ENCODE peak calls at places on chromosome 21, in four cellular contexts. X, O, M and G are unnamed samples.
A peak's percentile ranks its signal among the peaks of the same experiment; 100 is the strongest.

GRCh38 chr21:20377250-20377649 is 621.0 kb upstream of the NCAM2 start:
- DNase-seq in X (no peak), O (no peak), M (no peak), G (no peak)

GRCh38 chr21:16279658-16280581 is 550.1 kb downstream of the USP25 start:
- DNase-seq in X (no peak), O (peak; percentile 8), M (peak; percentile 61), G (no peak)

GRCh38 chr21:40567511-40567910 is 279.4 kb downstream of the DSCAM start:
- DNase-seq in X (no peak), O (no peak), M (no peak), G (no peak)

GRCh38 chr21:36079010-36079649 is 9.3 kb downstream of the CBR1 start:
- DNase-seq in X (no peak), O (no peak), M (no peak), G (peak; percentile 37)

GRCh38 chr21:25733859-25734653 is 648 bp downstream of the ATP5PF start:
- DNase-seq in X (no peak), O (no peak), M (peak; percentile 31), G (peak; percentile 22)

GRCh38 chr21:40516336-40516735 is 330.6 kb downstream of the DSCAM start:
- DNase-seq in X (no peak), O (no peak), M (no peak), G (no peak)

GRCh38 chr21:41993744-41994143 is 16.4 kb downstream of the ZBTB21 start:
- DNase-seq in X (no peak), O (peak; percentile 81), M (peak; percentile 71), G (no peak)

GRCh38 chr21:34807881-34808568 is 139.2 kb downstream of the CLIC6 start:
- DNase-seq in X (peak; percentile 65), O (peak; percentile 81), M (peak; percentile 96), G (peak; percentile 76)

GRCh38 chr21:39694750-39695149 is 50.2 kb upstream of the IGSF5 start:
- DNase-seq in X (no peak), O (no peak), M (no peak), G (no peak)

GRCh38 chr21:35059742-35060141 is 10.6 kb upstream of the RUNX1 start:
- DNase-seq in X (no peak), O (no peak), M (no peak), G (no peak)

GRCh38 chr21:31133243-31133830 is 95.1 kb upstream of the KRTAP19-8 start:
- DNase-seq in X (no peak), O (no peak), M (no peak), G (no peak)

DNA sequence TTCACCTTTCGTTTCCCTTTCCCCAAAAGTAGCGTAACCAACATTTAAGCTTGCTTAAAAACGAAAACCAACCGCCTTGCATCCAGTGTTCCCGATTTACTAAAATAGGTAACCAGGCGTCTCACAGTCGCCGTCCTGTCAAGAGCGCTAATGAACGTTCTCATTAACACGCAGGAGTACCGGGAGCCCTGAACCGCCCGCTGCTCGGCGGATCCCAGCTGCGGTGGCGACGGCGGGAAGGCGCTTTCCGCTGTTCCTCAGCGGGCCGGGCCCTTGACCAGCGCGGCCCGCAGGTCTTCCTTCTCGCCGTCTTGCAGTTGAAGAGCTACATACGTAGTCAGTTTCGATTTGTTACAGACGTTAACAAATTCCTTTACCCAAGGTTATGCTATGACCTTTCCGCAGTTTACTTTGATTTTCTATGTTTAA is 2.0 kb downstream of the OLIG1 start:
- DNase-seq in X (no peak), O (no peak), M (peak; percentile 17), G (peak; percentile 84)
- H3K4me3 ChIP-seq in X (peak overlapping the region; percentile 34), O (no peak overlapping the region), M (peak overlapping the region; percentile 22), G (peak overlapping the region; percentile 54)

GRCh38 chr21:45010860-45011259 is 63.5 kb upstream of the ADARB1 start:
- DNase-seq in X (no peak), O (no peak), M (no peak), G (no peak)

GRCh38 chr21:45013271-45013841 is 61.0 kb upstream of the ADARB1 start:
- DNase-seq in X (no peak), O (no peak), M (no peak), G (no peak)

GRCh38 chr21:45011426-45011825 is 63.0 kb upstream of the ADARB1 start:
- DNase-seq in X (no peak), O (no peak), M (no peak), G (no peak)

GRCh38 chr21:45011911-45012660 is 62.3 kb upstream of the ADARB1 start:
- DNase-seq in X (no peak), O (peak; percentile 58), M (peak; percentile 89), G (peak; percentile 75)

DNA sequence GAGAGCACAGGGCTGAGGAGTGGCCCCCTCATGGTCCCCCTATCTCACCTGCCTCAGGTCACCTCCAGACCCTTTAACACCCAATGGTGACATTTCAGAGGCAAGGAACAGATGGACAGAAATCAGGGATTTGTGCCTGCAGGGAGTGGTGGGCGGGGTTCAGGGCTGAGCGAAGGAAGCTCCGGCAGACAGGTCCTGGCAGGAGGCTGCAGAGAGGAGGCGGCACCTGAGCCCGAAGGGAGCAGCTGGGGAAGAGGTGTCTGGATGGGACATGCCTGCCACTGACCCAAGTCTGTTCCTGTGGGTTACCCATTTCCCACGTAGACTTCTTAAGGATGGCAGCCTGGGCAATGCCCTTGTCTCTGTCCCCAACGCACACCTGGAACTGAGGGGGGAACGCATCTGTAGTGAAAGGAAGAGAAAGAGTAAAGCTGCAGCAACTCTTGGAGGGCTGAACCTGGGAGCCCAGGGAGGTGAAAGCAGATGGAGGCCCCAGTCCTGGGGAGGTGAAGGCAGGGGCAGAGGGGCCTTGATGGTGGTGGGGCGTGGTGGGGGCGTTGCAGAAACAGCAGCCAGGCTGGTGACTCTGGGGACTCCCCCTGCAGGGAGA is 61.6 kb upstream of the ADARB1 start:
- DNase-seq in X (no peak), O (no peak), M (no peak), G (no peak)
- H3K4me3 ChIP-seq in X (no peak overlapping the region), O (no peak overlapping the region), M (no peak overlapping the region), G (no peak overlapping the region)

GRCh38 chr21:33027401-33028185 is 1.9 kb downstream of the OLIG2 start:
- DNase-seq in X (no peak), O (no peak), M (no peak), G (no peak)

GRCh38 chr21:33026878-33027400 is 1.2 kb downstream of the OLIG2 start:
- DNase-seq in X (no peak), O (no peak), M (no peak), G (no peak)

GRCh38 chr21:33028759-33029511 is 3.2 kb downstream of the OLIG2 start:
- DNase-seq in X (no peak), O (no peak), M (no peak), G (peak; percentile 73)

GRCh38 chr21:33029512-33029921 is 3.8 kb downstream of the OLIG2 start:
- DNase-seq in X (no peak), O (no peak), M (no peak), G (no peak)

DNA sequence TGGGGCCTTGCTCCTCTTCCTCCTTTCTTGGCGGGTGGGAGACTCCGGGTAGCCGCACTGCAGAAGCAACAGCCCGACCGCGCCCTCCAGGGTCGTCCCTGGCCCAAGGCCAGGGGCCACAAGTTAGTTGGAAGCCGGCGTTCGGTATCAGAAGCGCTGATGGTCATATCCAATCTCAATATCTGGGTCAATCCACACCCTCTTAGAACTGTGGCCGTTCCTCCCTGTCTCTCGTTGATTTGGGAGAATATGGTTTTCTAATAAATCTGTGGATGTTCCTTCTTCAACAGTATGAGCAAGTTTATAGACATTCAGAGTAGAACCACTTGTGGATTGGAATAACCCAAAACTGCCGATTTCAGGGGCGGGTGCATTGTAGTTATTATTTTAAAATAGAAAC is 2.5 kb downstream of the OLIG2 start:
- DNase-seq in X (no peak), O (no peak), M (no peak), G (no peak)
- H3K4me3 ChIP-seq in X (no peak overlapping the region), O (no peak overlapping the region), M (no peak overlapping the region), G (no peak overlapping the region)

GRCh38 chr21:37210017-37210593 is 57.0 kb downstream of the VPS26C start:
- DNase-seq in X (no peak), O (no peak), M (no peak), G (no peak)

GRCh38 chr21:37208741-37209225 is 58.4 kb downstream of the VPS26C start:
- DNase-seq in X (no peak), O (no peak), M (no peak), G (no peak)

GRCh38 chr21:37208056-37208705 is 59.0 kb downstream of the VPS26C start:
- DNase-seq in X (no peak), O (no peak), M (no peak), G (peak; percentile 89)

GRCh38 chr21:37206531-37206930 is 60.6 kb downstream of the VPS26C start:
- DNase-seq in X (no peak), O (no peak), M (no peak), G (no peak)

GRCh38 chr21:37207441-37208009 is 59.6 kb downstream of the VPS26C start:
- DNase-seq in X (no peak), O (no peak), M (no peak), G (no peak)
- H3K4me3 ChIP-seq in X (no peak overlapping the region), O (no peak overlapping the region), M (no peak overlapping the region), G (peak overlapping the region; percentile 2)

DNA sequence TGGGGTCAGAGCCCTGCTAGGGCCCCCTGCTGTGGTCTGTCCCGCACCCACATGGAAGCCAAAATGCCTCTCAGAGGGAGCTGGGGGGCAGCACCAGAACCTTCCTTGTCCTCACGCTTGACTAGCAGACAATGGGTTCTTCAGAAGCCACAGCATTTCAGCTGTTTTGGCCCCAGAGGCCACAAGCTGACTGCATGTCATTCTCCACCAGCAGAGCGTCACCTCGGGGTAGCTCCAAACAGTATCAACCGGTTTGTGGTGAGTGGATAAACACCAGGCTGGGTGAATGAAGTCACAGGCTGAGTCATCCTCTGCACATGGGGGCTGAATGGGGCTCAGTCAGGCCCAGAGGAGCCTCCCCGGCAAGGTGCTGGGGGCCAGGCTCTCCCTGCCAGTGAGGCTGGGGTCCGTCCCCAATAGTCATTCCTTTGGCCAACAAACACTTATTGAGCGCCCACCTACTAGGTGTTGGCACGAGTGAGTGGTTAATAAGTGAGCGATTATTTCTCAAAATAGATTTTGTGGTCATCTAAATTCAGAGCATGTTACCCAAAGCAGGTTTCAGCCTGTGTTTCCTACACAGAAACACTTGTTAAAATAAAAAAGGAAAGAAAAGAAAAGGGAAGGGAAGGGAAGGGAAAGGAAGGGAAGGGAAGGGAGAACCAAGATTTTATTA is 9.1 kb downstream of the OLIG1 start:
- DNase-seq in X (no peak), O (no peak), M (peak; percentile 14), G (peak; percentile 64)
- H3K4me3 ChIP-seq in X (no peak overlapping the region), O (no peak overlapping the region), M (no peak overlapping the region), G (no peak overlapping the region)

GRCh38 chr21:44478124-44478800 is 23.0 kb downstream of the LRRC3 start:
- DNase-seq in X (no peak), O (no peak), M (no peak), G (no peak)
- H3K4me3 ChIP-seq in X (no peak overlapping the region), O (no peak overlapping the region), M (no peak overlapping the region), G (no peak overlapping the region)